ENCODE peak calls at places on chromosomes 1 and 21, in eight cellular contexts. V is GM03348; X is ELF-1; S is activated T-helper 1 cell treated with anti-CD3 and anti-CD28 coated beads, Interleukin-12 subunit alpha, Interleukin-12 subunit beta, Interleukin-2, Interleukin-4 antibody, amounts not matched to agents 30 ng/mL and 10 ng/mL and 1 ng/mL, durations not matched to agents 14 hours and 24 hours and 36 hours; D is left ventricle myocardium superior; W is fibroblast of pulmonary artery; A is stromal cell of bone marrow; G is activated T-helper 2 cell treated with anti-CD3 and anti-CD28 coated beads, Interferon-gamma antibody, Interleukin-2, Interleukin-4, amounts not matched to agents 10 μg/mL and 5 μg/mL and 100 μg/mL, durations not matched to agents 14 hours and 24 hours and 36 hours. B is an unnamed sample.

GRCh38 chr1:216917039-216917438 is 193.8 kb upstream of the ESRRG start:
- DNase-seq in V (no peak), X (no peak), S (no peak), D (no peak), W (no peak), A (no peak), G (no peak), B (no peak)

GRCh38 chr1:172356620-172357019 is 63.9 kb upstream of the C1orf105 start:
- DNase-seq in V (no peak), X (no peak), S (no peak), D (no peak), W (peak; percentile 83), A (no peak), G (no peak), B (peak; percentile 30)

GRCh38 chr1:208239518-208240381 is 4.4 kb downstream of the PLXNA2 start:
- DNase-seq in V (no peak), X (no peak), S (no peak), D (no peak), W (no peak), A (no peak), G (no peak), B (no peak)

GRCh38 chr1:202879128-202879527 is 9.8 kb downstream of the RABIF start:
- DNase-seq in V (no peak), X (no peak), S (no peak), D (no peak), W (no peak), A (no peak), G (no peak), B (no peak)

GRCh38 chr21:46111857-46112730 is 14.2 kb downstream of the COL6A2 start:
- DNase-seq in V (peak; percentile 6), X (peak; percentile 0), S (no peak), D (peak; percentile 33), W (no peak), A (no peak), G (peak; percentile 3), B (no peak)

GRCh38 chr1:40872266-40872665 is 10.1 kb upstream of the CITED4 start:
- DNase-seq in V (no peak), X (no peak), S (no peak), D (no peak), W (no peak), A (no peak), G (no peak), B (no peak)

GRCh38 chr1:156123356-156124196 is 9.1 kb downstream of the LMNA start:
- DNase-seq in V (peak; percentile 77), X (peak; percentile 97), S (no peak), D (peak; percentile 98), W (peak; percentile 98), A (peak; percentile 94), G (no peak), B (peak; percentile 99)

GRCh38 chr1:3312894-3313578 is 141.4 kb upstream of the ARHGEF16 start:
- DNase-seq in V (peak; percentile 98), X (peak; percentile 93), S (no peak), D (peak; percentile 92), W (peak; percentile 97), A (peak; percentile 99), G (peak; percentile 11), B (peak; percentile 82)

GRCh38 chr1:238404921-238405320 is 514.2 kb upstream of the ZP4 start:
- DNase-seq in V (no peak), X (no peak), S (no peak), D (no peak), W (no peak), A (no peak), G (no peak), B (no peak)

GRCh38 chr21:32949701-32950100 is 76.0 kb upstream of the OLIG2 start:
- DNase-seq in V (no peak), X (no peak), S (no peak), D (no peak), W (no peak), A (no peak), G (no peak), B (no peak)

GRCh38 chr1:23544444-23545389 is 13.7 kb upstream of the E2F2 start:
- DNase-seq in V (peak; percentile 79), X (peak; percentile 82), S (peak; percentile 57), D (peak; percentile 80), W (peak; percentile 89), A (peak; percentile 57), G (peak; percentile 52), B (peak; percentile 70)

GRCh38 chr1:54127594-54127993 is 25.2 kb downstream of the CDCP2 start:
- DNase-seq in V (no peak), X (no peak), S (no peak), D (no peak), W (no peak), A (no peak), G (no peak), B (no peak)

GRCh38 chr1:66012076-66012769 is 219.5 kb downstream of the PDE4B start:
- DNase-seq in V (peak; percentile 31), X (no peak), S (no peak), D (no peak), W (no peak), A (no peak), G (no peak), B (no peak)

GRCh38 chr1:1432951-1433803 is 2.3 kb upstream of the VWA1 start:
- DNase-seq in V (peak; percentile 9), X (peak; percentile 93), S (no peak), D (peak; percentile 79), W (no peak), A (no peak), G (no peak), B (peak; percentile 29)

GRCh38 chr1:36328713-36329112 is 5.3 kb upstream of the EVA1B start:
- DNase-seq in V (no peak), X (no peak), S (no peak), D (peak; percentile 43), W (no peak), A (no peak), G (no peak), B (no peak)

GRCh38 chr1:176770066-176770465 is 307.1 kb downstream of the PAPPA2 start:
- DNase-seq in V (peak; percentile 24), X (no peak), S (no peak), D (no peak), W (no peak), A (no peak), G (no peak), B (no peak)

B was measured in dermis microvascular lymphatic vessel endothelial cell.